ENCODE peak calls at places on chromosomes 3 and 15, in six cellular contexts. X, I, D, E, J and B are unnamed samples.
A peak's percentile ranks its signal among the peaks of the same experiment; 100 is the strongest.

GRCh38 chr3:9897408-9898372 is 5.0 kb upstream of the IL17RE start:
- DNase-seq in X (peak; percentile 87), J (peak; percentile 77), E (peak; percentile 8), D (peak; percentile 99), I (no peak), B (no peak)

GRCh38 chr15:73683624-73684536 is at the start of gene CD276:
- DNase-seq in I (peak; percentile 80), X (peak; percentile 92), J (peak; percentile 92), E (peak; percentile 82), D (peak; percentile 72), B (no peak)

GRCh38 chr15:71599404-71600225 is 210.7 kb upstream of the NR2E3 start:
- DNase-seq in I (no peak), D (no peak), J (peak; percentile 28), E (no peak), X (no peak), B (no peak)

GRCh38 chr15:37095197-37095992 is 5.0 kb downstream of the MEIS2 start:
- DNase-seq in I (peak; percentile 43), E (peak; percentile 73), J (no peak), D (no peak), X (no peak), B (no peak)

GRCh38 chr15:62306851-62307504 is 141.9 kb upstream of the C2CD4B start:
- DNase-seq in J (peak; percentile 76), I (peak; percentile 65), X (peak; percentile 72), E (no peak), D (peak; percentile 69), B (no peak)

GRCh38 chr3:150225986-150226385 is 182.1 kb upstream of the TSC22D2 start:
- DNase-seq in D (no peak), J (no peak), I (no peak), X (no peak), E (no peak), B (no peak)

GRCh38 chr3:148962513-148962912 is 28.8 kb upstream of the GYG1 start:
- DNase-seq in D (peak; percentile 82), X (no peak), I (no peak), E (no peak), J (peak; percentile 38), B (no peak)

GRCh38 chr3:46612324-46612723 is at the start of gene FAM240A:
- DNase-seq in I (no peak), X (peak; percentile 69), E (no peak), J (no peak), D (no peak), B (no peak)

GRCh38 chr3:172709776-172710708 is 825 bp downstream of the NCEH1 start:
- DNase-seq in E (peak; percentile 77), I (no peak), J (peak; percentile 67), X (peak; percentile 48), D (peak; percentile 36), B (no peak)

GRCh38 chr3:125163739-125164601 is 48.6 kb downstream of the SLC12A8 start:
- DNase-seq in I (no peak), D (peak; percentile 3), J (peak; percentile 81), X (no peak), E (no peak), B (no peak)

DNA sequence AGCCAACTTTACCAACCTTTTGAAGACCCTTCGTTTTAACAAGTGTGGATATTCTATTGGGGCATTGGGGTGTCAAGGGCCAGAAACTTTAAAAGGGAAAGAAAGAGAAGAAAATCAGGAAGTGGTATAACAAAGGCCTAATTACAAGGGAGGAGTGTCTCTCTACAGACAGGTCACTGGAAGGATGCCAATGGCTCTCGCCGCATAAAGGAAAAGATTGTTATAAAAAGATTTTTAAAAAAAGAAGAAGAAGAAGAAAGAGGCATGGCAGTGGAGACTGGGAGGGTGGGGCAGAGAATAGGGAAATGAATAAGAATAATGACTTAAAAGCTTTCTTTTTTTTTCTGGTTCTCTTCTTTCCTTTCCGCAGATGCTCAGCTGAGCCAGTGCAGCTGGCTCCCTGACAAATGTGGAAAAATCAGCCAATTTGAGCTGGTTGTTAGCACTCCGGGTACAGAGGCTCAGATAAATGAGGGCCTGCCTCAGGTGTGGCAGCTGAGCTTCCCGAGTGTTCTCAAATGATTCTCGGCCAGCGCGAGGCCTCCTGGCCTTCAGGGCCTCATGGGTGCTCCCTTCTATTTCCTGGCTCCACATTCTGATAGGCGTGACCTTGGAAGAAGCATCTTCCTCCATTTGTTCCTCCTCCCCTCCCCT is 234.1 kb downstream of the RORA start:
- DNase-seq in J (no peak), I (no peak), X (no peak), E (no peak), D (no peak), B (no peak)
- H3K9me3 ChIP-seq in J (no peaks in the 10 kb centered on the region), I (no peaks in the 10 kb centered on the region), X (no peaks in the 10 kb centered on the region), E (no peaks in the 10 kb centered on the region), D (no peaks in the 10 kb centered on the region), B (no peaks in the 10 kb centered on the region)

GRCh38 chr15:80250614-80251504 is 1.2 kb downstream of the CTXND1 start:
- DNase-seq in I (no peak), E (no peak), D (no peak), X (peak; percentile 59), J (no peak), B (no peak)

GRCh38 chr15:80247320-80247719 is 4.7 kb downstream of the CTXND1 start:
- DNase-seq in I (no peak), J (no peak), D (no peak), X (no peak), E (no peak), B (no peak)

GRCh38 chr15:80251505-80252280 is at the start of gene CTXND1:
- DNase-seq in I (peak; percentile 21), E (no peak), D (no peak), X (peak; percentile 58), J (no peak), B (no peak)

GRCh38 chr15:80252281-80252619 is 237 bp upstream of the CTXND1 start:
- DNase-seq in J (no peak), X (no peak), I (no peak), E (no peak), D (no peak), B (no peak)

DNA sequence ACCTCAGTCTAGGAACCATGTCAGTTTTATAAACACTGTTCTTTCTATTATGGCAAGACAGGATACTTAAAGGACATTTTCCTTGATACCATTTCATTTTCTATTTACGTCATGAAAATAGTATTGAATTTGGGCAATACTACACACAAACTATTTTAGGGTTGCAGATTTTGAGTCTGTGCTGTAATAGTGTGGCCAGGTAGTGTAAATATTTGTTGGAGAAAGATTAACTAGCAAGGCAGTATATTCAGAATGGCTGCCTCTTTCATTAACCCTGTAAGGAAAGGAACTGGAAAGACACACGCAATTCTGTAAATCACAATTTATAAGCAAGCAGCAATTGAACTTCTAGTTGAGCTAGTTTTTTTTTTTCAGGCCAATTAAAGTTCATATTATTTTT is 2.0 kb downstream of the CTXND1 start:
- DNase-seq in J (no peak), E (no peak), X (no peak), I (no peak), D (no peak), B (no peak)
- H3K27me3 ChIP-seq in J (peaks cover 10% of the 10 kb centered on the region), E (peaks cover 69% of the 10 kb centered on the region), X (no peaks in the 10 kb centered on the region), I (peaks cover 26% of the 10 kb centered on the region), D (peaks cover 94% of the 10 kb centered on the region), B (peaks cover 63% of the 10 kb centered on the region)

GRCh38 chr15:56236197-56236596 is 7.5 kb downstream of the RFX7 start:
- DNase-seq in D (no peak), I (no peak), J (no peak), E (no peak), X (no peak), B (no peak)

GRCh38 chr15:56234804-56235203 is 8.9 kb downstream of the RFX7 start:
- DNase-seq in I (no peak), J (no peak), E (no peak), D (no peak), X (no peak), B (no peak)

GRCh38 chr15:56228854-56229253 is 14.8 kb downstream of the RFX7 start:
- DNase-seq in I (no peak), J (no peak), E (no peak), D (no peak), X (no peak), B (no peak)

GRCh38 chr15:56232058-56232457 is 11.6 kb downstream of the RFX7 start:
- DNase-seq in X (no peak), E (no peak), D (no peak), J (no peak), I (no peak), B (no peak)

GRCh38 chr15:56233549-56233948 is 10.1 kb downstream of the RFX7 start:
- DNase-seq in J (no peak), E (no peak), X (no peak), D (no peak), I (no peak), B (no peak)
- H3K9me3 ChIP-seq in J (peaks cover 16% of the 10 kb centered on the region), E (peaks cover 70% of the 10 kb centered on the region), X (no peaks in the 10 kb centered on the region), D (no peaks in the 10 kb centered on the region), I (peaks cover 16% of the 10 kb centered on the region), B (peaks cover 48% of the 10 kb centered on the region)

GRCh38 chr3:143416229-143416628 is 296.7 kb downstream of the CHST2 start:
- DNase-seq in E (no peak), X (no peak), D (no peak), I (no peak), J (no peak), B (no peak)
- H3K27me3 ChIP-seq in E (no peaks in the 10 kb centered on the region), X (no peaks in the 10 kb centered on the region), D (no peaks in the 10 kb centered on the region), I (no peaks in the 10 kb centered on the region), J (no peaks in the 10 kb centered on the region), B (no peaks in the 10 kb centered on the region)

DNA sequence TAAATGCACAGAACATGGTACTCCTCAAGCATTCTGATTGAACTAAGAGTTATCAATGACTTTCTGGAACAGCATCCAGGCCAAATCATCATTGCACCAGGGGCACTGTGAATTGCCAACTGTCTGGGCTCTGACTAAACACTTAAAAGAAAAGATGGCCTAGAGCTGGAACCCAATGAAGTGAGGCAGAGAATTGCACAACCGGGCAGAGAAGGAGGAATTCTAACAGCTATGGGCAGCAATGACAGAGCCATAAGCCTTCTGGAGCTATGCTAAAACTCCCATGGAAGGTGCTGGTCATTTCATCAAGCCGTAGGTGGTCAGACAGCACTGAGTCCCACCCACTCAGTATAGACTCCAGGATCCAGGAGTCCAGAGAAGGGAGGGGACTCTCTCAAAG is 48.1 kb upstream of the OXTR start:
- DNase-seq in X (no peak), I (no peak), D (no peak), J (no peak), E (no peak), B (no peak)
- H3K9me3 ChIP-seq in X (no peaks in the 10 kb centered on the region), I (peaks cover 6% of the 10 kb centered on the region), D (peaks cover 6% of the 10 kb centered on the region), J (peaks cover 20% of the 10 kb centered on the region), E (peaks cover 50% of the 10 kb centered on the region), B (peaks cover 19% of the 10 kb centered on the region)

GRCh38 chr15:67833504-67834248 is 6.2 kb downstream of the RNU6-1 start:
- DNase-seq in J (peak; percentile 32), I (no peak), E (peak; percentile 87), X (no peak), D (peak; percentile 31), B (no peak)
- H3K27me3 ChIP-seq in J (peaks cover 60% of the 10 kb centered on the region), I (peaks cover 92% of the 10 kb centered on the region), E (peaks cover 76% of the 10 kb centered on the region), X (peaks cover 9% of the 10 kb centered on the region), D (peaks cover 16% of the 10 kb centered on the region), B (peaks cover 74% of the 10 kb centered on the region)

DNA sequence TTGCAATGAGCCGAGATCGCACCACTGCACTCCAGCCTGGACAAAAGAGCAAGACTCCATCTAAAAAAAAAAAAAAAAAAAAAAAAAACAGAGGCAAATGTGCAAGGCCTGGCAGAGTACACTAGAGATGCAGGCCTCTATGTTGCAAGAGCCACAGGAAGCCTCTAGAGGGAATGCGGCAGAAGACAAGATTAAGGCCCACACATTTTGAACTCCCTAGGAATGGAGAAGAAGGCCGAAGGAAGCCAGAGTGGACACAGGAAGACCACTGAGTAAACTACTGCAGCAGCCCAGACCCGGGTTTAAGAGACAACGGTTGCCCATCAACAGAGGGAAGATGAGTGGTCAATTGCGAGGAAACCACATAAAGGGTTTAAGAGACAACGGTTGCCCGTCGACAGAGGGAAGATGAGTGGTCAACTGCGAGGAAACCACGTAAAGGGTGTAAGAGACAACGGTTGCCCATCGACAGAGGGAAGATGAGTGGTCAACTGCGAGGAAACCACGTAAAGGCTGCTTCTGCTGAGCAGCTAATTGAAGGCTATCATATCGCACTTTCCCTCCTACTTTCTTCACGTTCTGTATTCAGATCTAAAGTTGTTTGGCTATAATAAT is 14.6 kb downstream of the CHSY1 start:
- DNase-seq in X (no peak), E (no peak), D (no peak), I (no peak), J (no peak), B (no peak)
- H3K9me3 ChIP-seq in X (no peaks in the 10 kb centered on the region), E (no peaks in the 10 kb centered on the region), D (no peaks in the 10 kb centered on the region), I (no peaks in the 10 kb centered on the region), J (no peaks in the 10 kb centered on the region), B (no peaks in the 10 kb centered on the region)